ENCODE peak calls at places on chromosome 4, in seven cellular contexts. X, W, U, Q, Y, M and J are unnamed samples.

GRCh38 chr4:30553151-30553550 is 167.0 kb upstream of the PCDH7 start:
- DNase-seq in U (no peak), Y (no peak), M (no peak), W (no peak), Q (no peak), X (no peak), J (no peak)

GRCh38 chr4:3629665-3630064 is 97.4 kb upstream of the LRPAP1 start:
- DNase-seq in M (no peak), Q (no peak), W (no peak), U (no peak), X (no peak), Y (no peak), J (no peak)

GRCh38 chr4:169229571-169230028 is 41.2 kb downstream of the SH3RF1 start:
- DNase-seq in Y (no peak), Q (peak; percentile 95), W (no peak), M (no peak), U (peak; percentile 53), X (peak; percentile 98), J (no peak)

GRCh38 chr4:169238445-169238844 is 32.3 kb downstream of the SH3RF1 start:
- DNase-seq in U (no peak), Q (peak; percentile 68), M (no peak), X (peak; percentile 71), Y (no peak), W (no peak), J (no peak)

GRCh38 chr4:184962125-184962638 is 56.1 kb upstream of the HELT start:
- DNase-seq in Y (no peak), X (no peak), U (no peak), M (no peak), Q (no peak), W (no peak), J (no peak)

GRCh38 chr4:1998296-1998695 is 10.5 kb downstream of the NELFA start:
- DNase-seq in M (no peak), W (no peak), X (peak; percentile 24), U (no peak), Y (no peak), Q (no peak), J (no peak)

GRCh38 chr4:150579591-150580234 is 2.2 kb upstream of the MAB21L2 start:
- DNase-seq in Y (no peak), U (no peak), X (peak; percentile 68), M (peak; percentile 75), Q (peak; percentile 66), W (no peak), J (no peak)

GRCh38 chr4:30370105-30370504 is 350.1 kb upstream of the PCDH7 start:
- DNase-seq in X (no peak), Y (no peak), W (no peak), M (no peak), U (no peak), Q (no peak), J (no peak)

GRCh38 chr4:139584784-139585183 is 28.8 kb upstream of the SETD7 start:
- DNase-seq in M (no peak), Y (no peak), Q (peak; percentile 70), U (no peak), W (no peak), X (peak; percentile 43), J (no peak)

GRCh38 chr4:89572224-89572858 is 264.6 kb downstream of the SNCA start:
- DNase-seq in W (no peak), X (peak; percentile 2), Q (no peak), U (no peak), M (peak; percentile 7), Y (no peak), J (no peak)

GRCh38 chr4:153001626-153002025 is 65.5 kb downstream of the FHDC1 start:
- DNase-seq in M (peak; percentile 24), X (no peak), Y (no peak), Q (no peak), W (no peak), U (no peak), J (no peak)

GRCh38 chr4:149549911-149550310 is 265.7 kb downstream of the IQCM start:
- DNase-seq in Y (no peak), M (peak; percentile 38), U (no peak), X (peak; percentile 13), Q (no peak), W (no peak), J (no peak)

GRCh38 chr4:24582235-24582863 is 2.0 kb downstream of the DHX15 start:
- DNase-seq in Q (peak; percentile 42), W (no peak), M (peak; percentile 37), Y (no peak), U (no peak), X (no peak), J (no peak)

GRCh38 chr4:146443525-146443924 is 78.2 kb downstream of the SLC10A7 start:
- DNase-seq in W (no peak), Q (peak; percentile 2), U (no peak), X (peak; percentile 11), M (no peak), Y (no peak), J (no peak)

GRCh38 chr4:107825072-107825789 is 499 bp downstream of the SGMS2 start:
- DNase-seq in W (peak; percentile 52), U (peak; percentile 33), Y (no peak), Q (peak; percentile 78), M (peak; percentile 75), X (peak; percentile 67), J (no peak)

GRCh38 chr4:2829933-2830451 is 13.7 kb upstream of the ADD1 start:
- DNase-seq in M (no peak), X (peak; percentile 50), Q (no peak), U (no peak), W (no peak), Y (no peak), J (no peak)

GRCh38 chr4:8387194-8387593 is 53.3 kb downstream of the ACOX3 start:
- DNase-seq in U (no peak), M (no peak), Q (no peak), X (no peak), Y (no peak), W (no peak), J (no peak)

GRCh38 chr4:153421980-153422379 is 44.2 kb upstream of the TMEM131L start:
- DNase-seq in X (no peak), W (no peak), U (no peak), Q (no peak), M (no peak), Y (no peak), J (no peak)

GRCh38 chr4:139175647-139176298 is 1.2 kb downstream of the ELF2 start:
- DNase-seq in X (no peak), Y (no peak), Q (peak; percentile 73), W (no peak), U (peak; percentile 15), M (peak; percentile 74), J (no peak)

GRCh38 chr4:125313497-125313896 is 1.3 kb upstream of the FAT4 start:
- DNase-seq in Q (peak; percentile 91), U (peak; percentile 26), Y (peak; percentile 57), W (no peak), M (peak; percentile 92), X (peak; percentile 78), J (no peak)

GRCh38 chr4:48752726-48753125 is 27.4 kb downstream of the FRYL start:
- DNase-seq in Q (no peak), W (no peak), M (no peak), U (no peak), Y (no peak), X (peak; percentile 12), J (no peak)

GRCh38 chr4:128840711-128841318 is 31.3 kb downstream of the JADE1 start:
- DNase-seq in Q (no peak), M (no peak), X (no peak), W (no peak), Y (no peak), U (no peak), J (no peak)

GRCh38 chr4:80074651-80075050 is 1.6 kb upstream of the ANTXR2 start:
- DNase-seq in Q (no peak), X (no peak), U (no peak), W (no peak), M (no peak), Y (no peak), J (no peak)

DNA sequence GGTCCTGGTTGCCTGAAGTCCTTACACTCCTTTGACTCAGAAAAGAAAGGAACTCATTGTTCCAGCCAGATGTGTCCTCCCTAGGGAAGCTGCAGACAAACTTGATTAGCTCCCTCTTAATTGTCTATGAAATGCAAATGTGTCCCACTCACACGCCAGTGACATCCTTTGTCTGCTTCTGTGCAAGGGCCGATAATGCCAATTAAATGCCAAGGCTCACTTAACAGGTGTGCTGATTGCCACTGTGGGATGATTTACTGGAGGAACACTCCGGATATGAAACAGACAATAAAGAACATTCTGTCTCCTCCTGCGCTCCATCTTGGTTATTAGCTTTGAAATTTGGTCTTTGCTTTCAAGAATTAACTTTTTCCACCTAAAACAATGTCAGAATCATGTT is 332.9 kb upstream of the CPEB2 start:
- DNase-seq in W (no peak), U (no peak), X (no peak), M (peak; percentile 47), Q (no peak), Y (no peak), J (no peak)
- H3K27ac ChIP-seq in W (no peak overlapping the region), U (no peak overlapping the region), X (no peak overlapping the region), M (no peak overlapping the region), Q (no peak overlapping the region), Y (no peak overlapping the region), J (no peak overlapping the region)

GRCh38 chr4:6733358-6734164 is 17.6 kb downstream of the BLOC1S4 start:
- DNase-seq in U (no peak), X (no peak), W (no peak), Q (no peak), M (no peak), Y (no peak), J (no peak)
- H3K27ac ChIP-seq in U (peak overlapping the region; percentile 99), X (no peak overlapping the region), W (peak overlapping the region; percentile 60), Q (no peak overlapping the region), M (no peak overlapping the region), Y (no peak overlapping the region), J (peak overlapping the region; percentile 82)

DNA sequence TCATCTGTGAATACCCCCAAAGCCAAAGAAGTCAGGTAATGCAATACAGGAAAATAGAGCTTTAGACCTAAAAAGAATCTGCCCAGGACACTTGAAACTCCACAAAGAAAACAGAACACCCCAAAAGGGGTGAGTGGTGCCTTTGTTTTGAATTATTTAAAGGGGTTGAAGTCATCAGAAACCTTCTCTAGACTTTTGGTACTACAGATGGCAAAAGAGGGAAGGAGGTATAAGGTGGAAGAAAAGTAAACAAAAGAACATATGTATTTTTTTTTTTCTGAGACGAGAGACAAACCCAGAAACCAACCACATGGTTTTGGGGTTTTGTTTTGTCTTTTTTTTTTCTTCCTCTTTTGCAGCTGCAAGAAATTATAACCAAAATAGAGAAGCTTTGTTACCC is 1477.8 kb downstream of the C4orf33 start:
- DNase-seq in M (no peak), Y (peak; percentile 7), X (no peak), U (no peak), W (no peak), Q (no peak), J (no peak)
- H3K27ac ChIP-seq in M (no peak overlapping the region), Y (peak overlapping the region; percentile 49), X (no peak overlapping the region), U (no peak overlapping the region), W (no peak overlapping the region), Q (no peak overlapping the region), J (no peak overlapping the region)

DNA sequence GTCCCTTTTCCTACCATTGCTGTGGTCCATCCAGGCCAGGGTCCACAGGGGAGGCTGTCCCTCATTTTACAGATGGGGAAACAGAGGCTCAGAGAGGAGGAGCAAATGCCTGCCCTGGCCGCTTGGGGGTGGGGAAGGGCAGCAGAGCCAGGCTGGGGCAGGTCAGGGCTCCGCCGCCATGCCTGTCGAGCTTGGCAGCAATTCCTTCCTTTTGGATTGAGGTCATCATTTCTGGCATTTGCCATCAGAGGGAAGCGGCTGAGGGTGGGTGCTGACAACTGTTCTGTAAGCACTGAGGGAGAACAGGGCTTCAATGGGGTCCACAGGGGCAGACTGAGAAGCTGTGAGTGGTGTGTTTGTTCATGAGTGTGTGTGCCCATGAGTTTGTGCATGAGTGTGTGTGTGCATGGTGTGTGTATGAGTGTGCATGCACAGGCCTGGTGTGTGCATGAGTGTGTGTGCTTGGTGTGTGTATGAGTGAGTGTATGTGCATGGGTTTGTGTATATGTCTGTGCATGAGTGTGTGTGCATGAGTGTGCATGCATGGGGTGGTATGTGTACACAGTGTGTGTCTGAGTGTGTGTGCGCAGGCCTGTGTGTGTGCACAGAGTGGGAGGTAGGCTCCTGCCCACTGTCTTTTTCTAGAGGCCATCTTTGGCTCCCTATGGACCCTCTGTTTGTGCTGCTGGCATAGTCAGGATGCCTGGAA is 115.2 kb downstream of the SORCS2 start:
- DNase-seq in Y (no peak), Q (no peak), M (no peak), U (no peak), X (no peak), W (no peak), J (no peak)
- H3K27ac ChIP-seq in Y (no peak overlapping the region), Q (no peak overlapping the region), M (no peak overlapping the region), U (no peak overlapping the region), X (no peak overlapping the region), W (no peak overlapping the region), J (peak overlapping the region; percentile 100)